ENCODE peak calls at places on chromosome 17, in seven cellular contexts. One of them, this sample, is unnamed.

GRCh38 chr17:76732734-76733617 is 4.2 kb downstream of the SRSF2 start:
- DNase-seq in K562: no peak
- DNase-seq in GM12891: no peak
- DNase-seq in GM12878: no peak
- DNase-seq in HepG2: no peak
- DNase-seq in SK-N-SH: no peak
- DNase-seq in H1: no peak
- DNase-seq in this sample: no peak

GRCh38 chr17:66775881-66776400 is 59.0 kb upstream of the CACNG5 start:
- DNase-seq in K562: no peak
- DNase-seq in GM12891: no peak
- DNase-seq in GM12878: no peak
- DNase-seq in HepG2: no peak
- DNase-seq in SK-N-SH: no peak
- DNase-seq in H1: no peak
- DNase-seq in this sample: no peak

GRCh38 chr17:66494023-66494803 is 191.8 kb downstream of the PRKCA start:
- DNase-seq in K562: peak
- DNase-seq in GM12891: no peak
- DNase-seq in GM12878: no peak
- DNase-seq in HepG2: no peak
- DNase-seq in SK-N-SH: no peak
- DNase-seq in H1: no peak
- DNase-seq in this sample: no peak

GRCh38 chr17:16463341-16464000 is 28.5 kb downstream of the LRRC75A start:
- DNase-seq in K562: no peak
- DNase-seq in GM12891: no peak
- DNase-seq in GM12878: no peak
- DNase-seq in HepG2: no peak
- DNase-seq in SK-N-SH: peak
- DNase-seq in H1: no peak
- DNase-seq in this sample: no peak

GRCh38 chr17:66002807-66003206 is 189.1 kb downstream of the CEP112 start:
- DNase-seq in K562: no peak
- DNase-seq in GM12891: no peak
- DNase-seq in GM12878: no peak
- DNase-seq in HepG2: no peak
- DNase-seq in SK-N-SH: no peak
- DNase-seq in H1: no peak
- DNase-seq in this sample: no peak

GRCh38 chr17:47607481-47607880 is 42.2 kb upstream of the KPNB1 start:
- DNase-seq in K562: no peak
- DNase-seq in GM12891: no peak
- DNase-seq in GM12878: no peak
- DNase-seq in HepG2: no peak
- DNase-seq in SK-N-SH: no peak
- DNase-seq in H1: no peak
- DNase-seq in this sample: no peak

GRCh38 chr17:59668816-59669215 is 38.4 kb downstream of the PTRH2 start:
- DNase-seq in K562: no peak
- DNase-seq in GM12891: no peak
- DNase-seq in GM12878: no peak
- DNase-seq in HepG2: no peak
- DNase-seq in SK-N-SH: no peak
- DNase-seq in H1: no peak
- DNase-seq in this sample: no peak

GRCh38 chr17:2388020-2388704 is 12.7 kb downstream of the MNT start:
- DNase-seq in K562: no peak
- DNase-seq in GM12891: no peak
- DNase-seq in GM12878: no peak
- DNase-seq in HepG2: no peak
- DNase-seq in SK-N-SH: peak
- DNase-seq in H1: no peak
- DNase-seq in this sample: no peak

GRCh38 chr17:13544292-13544691 is 57.4 kb downstream of the HS3ST3A1 start:
- DNase-seq in K562: no peak
- DNase-seq in GM12891: no peak
- DNase-seq in GM12878: no peak
- DNase-seq in HepG2: no peak
- DNase-seq in SK-N-SH: no peak
- DNase-seq in H1: peak
- DNase-seq in this sample: no peak

GRCh38 chr17:310111-311010 is 42.2 kb downstream of the RPH3AL start:
- DNase-seq in K562: no peak
- DNase-seq in GM12891: no peak
- DNase-seq in GM12878: no peak
- DNase-seq in HepG2: no peak
- DNase-seq in SK-N-SH: no peak
- DNase-seq in H1: no peak
- DNase-seq in this sample: no peak

GRCh38 chr17:1714488-1714979 is 4.4 kb upstream of the TLCD2 start:
- DNase-seq in K562: peak
- DNase-seq in GM12891: no peak
- DNase-seq in GM12878: no peak
- DNase-seq in HepG2: peak
- DNase-seq in SK-N-SH: peak
- DNase-seq in H1: peak
- DNase-seq in this sample: no peak

GRCh38 chr17:47694018-47694817 is at the start of gene TBKBP1:
- DNase-seq in K562: peak
- DNase-seq in GM12891: no peak
- DNase-seq in GM12878: no peak
- DNase-seq in HepG2: peak
- DNase-seq in SK-N-SH: peak
- DNase-seq in H1: peak
- DNase-seq in this sample: no peak

GRCh38 chr17:61402978-61403845 is 3.6 kb downstream of the TBX2 start:
- DNase-seq in K562: no peak
- DNase-seq in GM12891: peak
- DNase-seq in GM12878: no peak
- DNase-seq in HepG2: no peak
- DNase-seq in SK-N-SH: peak
- DNase-seq in H1: no peak
- DNase-seq in this sample: no peak

GRCh38 chr17:27478901-27479531 is 22.8 kb downstream of the KSR1 start:
- DNase-seq in K562: peak
- DNase-seq in GM12891: no peak
- DNase-seq in GM12878: no peak
- DNase-seq in HepG2: no peak
- DNase-seq in SK-N-SH: no peak
- DNase-seq in H1: no peak
- DNase-seq in this sample: no peak

GRCh38 chr17:77602062-77602746 is 356.3 kb upstream of the TNRC6C start:
- DNase-seq in K562: no peak
- DNase-seq in GM12891: no peak
- DNase-seq in GM12878: no peak
- DNase-seq in HepG2: no peak
- DNase-seq in SK-N-SH: peak
- DNase-seq in H1: no peak
- DNase-seq in this sample: no peak

GRCh38 chr17:38535886-38536285 is 69.9 kb downstream of the SRCIN1 start:
- DNase-seq in K562: no peak
- DNase-seq in GM12891: no peak
- DNase-seq in GM12878: no peak
- DNase-seq in HepG2: no peak
- DNase-seq in SK-N-SH: no peak
- DNase-seq in H1: no peak
- DNase-seq in this sample: no peak

GRCh38 chr17:43614560-43614959 is 47.2 kb downstream of the MEOX1 start:
- DNase-seq in K562: no peak
- DNase-seq in GM12891: no peak
- DNase-seq in GM12878: no peak
- DNase-seq in HepG2: no peak
- DNase-seq in SK-N-SH: no peak
- DNase-seq in H1: no peak
- DNase-seq in this sample: no peak

GRCh38 chr17:4537451-4538235 is 17.5 kb downstream of the MYBBP1A start:
- DNase-seq in K562: no peak
- DNase-seq in GM12891: no peak
- DNase-seq in GM12878: no peak
- DNase-seq in HepG2: no peak
- DNase-seq in SK-N-SH: no peak
- DNase-seq in H1: no peak
- DNase-seq in this sample: no peak

GRCh38 chr17:68515238-68515637 is 3.0 kb downstream of the PRKAR1A start:
- DNase-seq in K562: no peak
- DNase-seq in GM12891: no peak
- DNase-seq in GM12878: no peak
- DNase-seq in HepG2: no peak
- DNase-seq in SK-N-SH: no peak
- DNase-seq in H1: no peak
- DNase-seq in this sample: no peak

GRCh38 chr17:62790554-62790953 is 17.6 kb downstream of the MARCHF10 start:
- DNase-seq in K562: no peak
- DNase-seq in GM12891: no peak
- DNase-seq in GM12878: no peak
- DNase-seq in HepG2: no peak
- DNase-seq in SK-N-SH: no peak
- DNase-seq in H1: no peak
- DNase-seq in this sample: no peak

GRCh38 chr17:4554997-4555799 is at the start of gene MYBBP1A:
- DNase-seq in K562: peak
- DNase-seq in GM12891: peak
- DNase-seq in GM12878: peak
- DNase-seq in HepG2: peak
- DNase-seq in SK-N-SH: peak
- DNase-seq in H1: peak
- DNase-seq in this sample: peak

GRCh38 chr17:40432864-40433528 is 10.3 kb upstream of the IGFBP4 start:
- DNase-seq in K562: no peak
- DNase-seq in GM12891: no peak
- DNase-seq in GM12878: no peak
- DNase-seq in HepG2: no peak
- DNase-seq in SK-N-SH: peak
- DNase-seq in H1: no peak
- DNase-seq in this sample: no peak

GRCh38 chr17:39209317-39210092 is 9.4 kb downstream of the RPL19 start:
- DNase-seq in K562: peak
- DNase-seq in GM12891: no peak
- DNase-seq in GM12878: no peak
- DNase-seq in HepG2: no peak
- DNase-seq in SK-N-SH: peak
- DNase-seq in H1: no peak
- DNase-seq in this sample: no peak

GRCh38 chr17:79027925-79028491 is 4.0 kb downstream of the C1QTNF1 start:
- DNase-seq in K562: no peak
- DNase-seq in GM12891: no peak
- DNase-seq in GM12878: no peak
- DNase-seq in HepG2: no peak
- DNase-seq in SK-N-SH: peak
- DNase-seq in H1: no peak
- DNase-seq in this sample: peak

GRCh38 chr17:78058581-78058980 is 70.0 kb downstream of the TMC6 start:
- DNase-seq in K562: no peak
- DNase-seq in GM12891: no peak
- DNase-seq in GM12878: no peak
- DNase-seq in HepG2: no peak
- DNase-seq in SK-N-SH: no peak
- DNase-seq in H1: no peak
- DNase-seq in this sample: no peak

GRCh38 chr17:72501404-72502110 is 380.7 kb downstream of the SOX9 start:
- DNase-seq in K562: no peak
- DNase-seq in GM12891: no peak
- DNase-seq in GM12878: no peak
- DNase-seq in HepG2: peak
- DNase-seq in SK-N-SH: no peak
- DNase-seq in H1: no peak
- DNase-seq in this sample: no peak

GRCh38 chr17:63984651-63985386 is 12.1 kb upstream of the SCN4A start:
- DNase-seq in K562: peak
- DNase-seq in GM12891: no peak
- DNase-seq in GM12878: no peak
- DNase-seq in HepG2: peak
- DNase-seq in SK-N-SH: no peak
- DNase-seq in H1: no peak
- DNase-seq in this sample: no peak
- TF ChIP-seq TAF1 in K562: no peak
- TF ChIP-seq TAF1 in GM12891: no peak
- TF ChIP-seq TAF1 in GM12878: no peak
- TF ChIP-seq TAF1 in HepG2: no peak
- TF ChIP-seq TAF1 in SK-N-SH: no peak
- TF ChIP-seq TAF1 in H1: no peak
- TF ChIP-seq TAF1 in this sample: no peak

GRCh38 chr17:74206332-74206818 is 2.9 kb downstream of the RPL38 start:
- DNase-seq in K562: no peak
- DNase-seq in GM12891: no peak
- DNase-seq in GM12878: no peak
- DNase-seq in HepG2: no peak
- DNase-seq in SK-N-SH: no peak
- DNase-seq in H1: no peak
- DNase-seq in this sample: no peak
- TF ChIP-seq POLR2AphosphoS5 in K562: peak
- TF ChIP-seq POLR2AphosphoS5 in GM12891: peak
- TF ChIP-seq POLR2AphosphoS5 in GM12878: peak
- TF ChIP-seq POLR2AphosphoS5 in HepG2: no peak
- TF ChIP-seq POLR2AphosphoS5 in SK-N-SH: no peak
- TF ChIP-seq POLR2AphosphoS5 in H1: peak
- TF ChIP-seq POLR2AphosphoS5 in this sample: no peak

GRCh38 chr17:6640536-6641373 is at the start of the genes KIAA0753 and TXNDC17:
- DNase-seq in K562: peak
- DNase-seq in GM12891: peak
- DNase-seq in GM12878: peak
- DNase-seq in HepG2: peak
- DNase-seq in SK-N-SH: peak
- DNase-seq in H1: peak
- DNase-seq in this sample: peak

GRCh38 chr17:6639014-6639650 is 1.4 kb downstream of the KIAA0753 start:
- DNase-seq in K562: peak
- DNase-seq in GM12891: no peak
- DNase-seq in GM12878: no peak
- DNase-seq in HepG2: no peak
- DNase-seq in SK-N-SH: no peak
- DNase-seq in H1: no peak
- DNase-seq in this sample: no peak

GRCh38 chr17:6641374-6641818 is 536 bp downstream of the TXNDC17 start:
- DNase-seq in K562: no peak
- DNase-seq in GM12891: no peak
- DNase-seq in GM12878: no peak
- DNase-seq in HepG2: no peak
- DNase-seq in SK-N-SH: no peak
- DNase-seq in H1: peak
- DNase-seq in this sample: no peak

GRCh38 chr17:6638046-6638908 is 2.2 kb downstream of the KIAA0753 start:
- DNase-seq in K562: no peak
- DNase-seq in GM12891: no peak
- DNase-seq in GM12878: no peak
- DNase-seq in HepG2: no peak
- DNase-seq in SK-N-SH: no peak
- DNase-seq in H1: no peak
- DNase-seq in this sample: no peak

GRCh38 chr17:6639651-6640535 is 618 bp downstream of the KIAA0753 start:
- DNase-seq in K562: peak
- DNase-seq in GM12891: no peak
- DNase-seq in GM12878: no peak
- DNase-seq in HepG2: no peak
- DNase-seq in SK-N-SH: no peak
- DNase-seq in H1: no peak
- DNase-seq in this sample: no peak
- TF ChIP-seq TAF1 in K562: no peak
- TF ChIP-seq TAF1 in GM12891: no peak
- TF ChIP-seq TAF1 in GM12878: no peak
- TF ChIP-seq TAF1 in HepG2: no peak
- TF ChIP-seq TAF1 in SK-N-SH: no peak
- TF ChIP-seq TAF1 in H1: no peak
- TF ChIP-seq TAF1 in this sample: no peak

GRCh38 chr17:48908853-48909394 is 717 bp downstream of the UBE2Z start:
- DNase-seq in K562: peak
- DNase-seq in GM12891: peak
- DNase-seq in GM12878: peak
- DNase-seq in HepG2: peak
- DNase-seq in SK-N-SH: peak
- DNase-seq in H1: peak
- DNase-seq in this sample: peak
- TF ChIP-seq POLR2AphosphoS5 in K562: peak
- TF ChIP-seq POLR2AphosphoS5 in GM12891: no peak
- TF ChIP-seq POLR2AphosphoS5 in GM12878: no peak
- TF ChIP-seq POLR2AphosphoS5 in HepG2: peak
- TF ChIP-seq POLR2AphosphoS5 in SK-N-SH: no peak
- TF ChIP-seq POLR2AphosphoS5 in H1: peak
- TF ChIP-seq POLR2AphosphoS5 in this sample: no peak